ENCODE peak calls at places on chromosomes 6 and 20, in nine cellular contexts. One of them, this sample, is unnamed.

GRCh38 chr6:2020909-2021308 is 224.5 kb downstream of the GMDS start:
- DNase-seq in breast epithelium: no peak
- DNase-seq in substantia nigra: no peak
- DNase-seq in bronchial epithelial cell: peak
- DNase-seq in DMS79: peak
- DNase-seq in NCI-H2081: peak
- DNase-seq in amygdala: no peak
- DNase-seq in mammary epithelial cell: peak
- DNase-seq in right cardiac atrium: no peak
- DNase-seq in this sample: no peak

GRCh38 chr6:96724641-96725040 is 112.6 kb downstream of the GPR63 start:
- DNase-seq in breast epithelium: no peak
- DNase-seq in substantia nigra: no peak
- DNase-seq in bronchial epithelial cell: no peak
- DNase-seq in DMS79: no peak
- DNase-seq in NCI-H2081: no peak
- DNase-seq in amygdala: no peak
- DNase-seq in mammary epithelial cell: no peak
- DNase-seq in right cardiac atrium: no peak
- DNase-seq in this sample: no peak

GRCh38 chr6:36781669-36782068 is 57.6 kb downstream of the CPNE5 start:
- DNase-seq in breast epithelium: no peak
- DNase-seq in substantia nigra: no peak
- DNase-seq in bronchial epithelial cell: no peak
- DNase-seq in DMS79: no peak
- DNase-seq in NCI-H2081: no peak
- DNase-seq in amygdala: no peak
- DNase-seq in mammary epithelial cell: no peak
- DNase-seq in right cardiac atrium: no peak
- DNase-seq in this sample: no peak

GRCh38 chr6:11770546-11771466 is 7.8 kb downstream of the ADTRP start:
- DNase-seq in breast epithelium: peak
- DNase-seq in substantia nigra: no peak
- DNase-seq in bronchial epithelial cell: peak
- DNase-seq in DMS79: no peak
- DNase-seq in NCI-H2081: no peak
- DNase-seq in amygdala: no peak
- DNase-seq in mammary epithelial cell: peak
- DNase-seq in right cardiac atrium: peak
- DNase-seq in this sample: peak

GRCh38 chr6:43076928-43077809 is 1.1 kb downstream of the PTK7 start:
- DNase-seq in breast epithelium: peak
- DNase-seq in substantia nigra: no peak
- DNase-seq in bronchial epithelial cell: peak
- DNase-seq in DMS79: peak
- DNase-seq in NCI-H2081: peak
- DNase-seq in amygdala: no peak
- DNase-seq in mammary epithelial cell: peak
- DNase-seq in right cardiac atrium: no peak
- DNase-seq in this sample: no peak

GRCh38 chr6:132715204-132715603 is 1.3 kb upstream of the VNN1 start:
- DNase-seq in breast epithelium: no peak
- DNase-seq in substantia nigra: peak
- DNase-seq in bronchial epithelial cell: peak
- DNase-seq in DMS79: no peak
- DNase-seq in NCI-H2081: peak
- DNase-seq in amygdala: peak
- DNase-seq in mammary epithelial cell: peak
- DNase-seq in right cardiac atrium: peak
- DNase-seq in this sample: peak

GRCh38 chr20:49811825-49812462 is 684 bp upstream of the SLC9A8 start:
- DNase-seq in breast epithelium: no peak
- DNase-seq in substantia nigra: no peak
- DNase-seq in bronchial epithelial cell: peak
- DNase-seq in DMS79: no peak
- DNase-seq in NCI-H2081: peak
- DNase-seq in amygdala: no peak
- DNase-seq in mammary epithelial cell: no peak
- DNase-seq in right cardiac atrium: no peak
- DNase-seq in this sample: no peak

GRCh38 chr20:5642155-5642981 is 107.8 kb upstream of the SHLD1 start:
- DNase-seq in breast epithelium: no peak
- DNase-seq in substantia nigra: no peak
- DNase-seq in bronchial epithelial cell: no peak
- DNase-seq in DMS79: no peak
- DNase-seq in NCI-H2081: peak
- DNase-seq in amygdala: no peak
- DNase-seq in mammary epithelial cell: peak
- DNase-seq in right cardiac atrium: no peak
- DNase-seq in this sample: no peak

GRCh38 chr20:48298851-48299484 is 513.7 kb upstream of the SULF2 start:
- DNase-seq in breast epithelium: no peak
- DNase-seq in substantia nigra: no peak
- DNase-seq in bronchial epithelial cell: peak
- DNase-seq in DMS79: peak
- DNase-seq in NCI-H2081: peak
- DNase-seq in amygdala: no peak
- DNase-seq in mammary epithelial cell: peak
- DNase-seq in right cardiac atrium: no peak
- DNase-seq in this sample: peak

GRCh38 chr6:21856844-21857243 is 263.3 kb downstream of the SOX4 start:
- DNase-seq in breast epithelium: no peak
- DNase-seq in substantia nigra: no peak
- DNase-seq in bronchial epithelial cell: peak
- DNase-seq in DMS79: no peak
- DNase-seq in NCI-H2081: no peak
- DNase-seq in amygdala: no peak
- DNase-seq in mammary epithelial cell: peak
- DNase-seq in right cardiac atrium: no peak
- DNase-seq in this sample: no peak

GRCh38 chr6:102655823-102656222 is 1262.3 kb downstream of the GRIK2 start:
- DNase-seq in breast epithelium: no peak
- DNase-seq in substantia nigra: no peak
- DNase-seq in bronchial epithelial cell: no peak
- DNase-seq in DMS79: no peak
- DNase-seq in NCI-H2081: no peak
- DNase-seq in amygdala: no peak
- DNase-seq in mammary epithelial cell: no peak
- DNase-seq in right cardiac atrium: no peak
- DNase-seq in this sample: no peak

GRCh38 chr20:3846378-3846739 is 275 bp upstream of the MAVS start:
- DNase-seq in breast epithelium: no peak
- DNase-seq in substantia nigra: peak
- DNase-seq in bronchial epithelial cell: no peak
- DNase-seq in DMS79: no peak
- DNase-seq in NCI-H2081: no peak
- DNase-seq in amygdala: no peak
- DNase-seq in mammary epithelial cell: no peak
- DNase-seq in right cardiac atrium: peak
- DNase-seq in this sample: no peak

GRCh38 chr6:6790891-6791290 is 202.4 kb downstream of the LY86 start:
- DNase-seq in breast epithelium: no peak
- DNase-seq in substantia nigra: no peak
- DNase-seq in bronchial epithelial cell: peak
- DNase-seq in DMS79: no peak
- DNase-seq in NCI-H2081: no peak
- DNase-seq in amygdala: no peak
- DNase-seq in mammary epithelial cell: peak
- DNase-seq in right cardiac atrium: no peak
- DNase-seq in this sample: no peak

GRCh38 chr6:134535831-134536230 is 217.9 kb upstream of the SGK1 start:
- DNase-seq in breast epithelium: no peak
- DNase-seq in substantia nigra: no peak
- DNase-seq in bronchial epithelial cell: peak
- DNase-seq in DMS79: no peak
- DNase-seq in NCI-H2081: no peak
- DNase-seq in amygdala: no peak
- DNase-seq in mammary epithelial cell: peak
- DNase-seq in right cardiac atrium: no peak
- DNase-seq in this sample: no peak

GRCh38 chr20:52913650-52914387 is 58.3 kb upstream of the TSHZ2 start:
- DNase-seq in breast epithelium: no peak
- DNase-seq in substantia nigra: no peak
- DNase-seq in bronchial epithelial cell: no peak
- DNase-seq in DMS79: no peak
- DNase-seq in NCI-H2081: no peak
- DNase-seq in amygdala: no peak
- DNase-seq in mammary epithelial cell: no peak
- DNase-seq in right cardiac atrium: no peak
- DNase-seq in this sample: no peak

GRCh38 chr6:18528084-18528743 is 141.1 kb downstream of the RNF144B start:
- DNase-seq in breast epithelium: no peak
- DNase-seq in substantia nigra: no peak
- DNase-seq in bronchial epithelial cell: peak
- DNase-seq in DMS79: peak
- DNase-seq in NCI-H2081: peak
- DNase-seq in amygdala: no peak
- DNase-seq in mammary epithelial cell: no peak
- DNase-seq in right cardiac atrium: no peak
- DNase-seq in this sample: no peak

GRCh38 chr20:21105429-21106170 is 558 bp downstream of the LINC00237 start:
- DNase-seq in breast epithelium: no peak
- DNase-seq in substantia nigra: no peak
- DNase-seq in bronchial epithelial cell: no peak
- DNase-seq in DMS79: no peak
- DNase-seq in NCI-H2081: no peak
- DNase-seq in amygdala: no peak
- DNase-seq in mammary epithelial cell: no peak
- DNase-seq in right cardiac atrium: no peak
- DNase-seq in this sample: no peak

GRCh38 chr20:17513956-17514355 is 17.2 kb downstream of the BFSP1 start:
- DNase-seq in breast epithelium: no peak
- DNase-seq in substantia nigra: no peak
- DNase-seq in bronchial epithelial cell: no peak
- DNase-seq in DMS79: no peak
- DNase-seq in NCI-H2081: no peak
- DNase-seq in amygdala: no peak
- DNase-seq in mammary epithelial cell: no peak
- DNase-seq in right cardiac atrium: no peak
- DNase-seq in this sample: no peak

GRCh38 chr6:27759930-27760329 is 152.3 kb downstream of the OR2B2 start:
- DNase-seq in breast epithelium: no peak
- DNase-seq in substantia nigra: no peak
- DNase-seq in bronchial epithelial cell: no peak
- DNase-seq in DMS79: no peak
- DNase-seq in NCI-H2081: no peak
- DNase-seq in amygdala: no peak
- DNase-seq in mammary epithelial cell: no peak
- DNase-seq in right cardiac atrium: no peak
- DNase-seq in this sample: no peak

GRCh38 chr6:38640216-38640909 is 634 bp upstream of the BTBD9 start:
- DNase-seq in breast epithelium: no peak
- DNase-seq in substantia nigra: no peak
- DNase-seq in bronchial epithelial cell: no peak
- DNase-seq in DMS79: no peak
- DNase-seq in NCI-H2081: no peak
- DNase-seq in amygdala: no peak
- DNase-seq in mammary epithelial cell: peak
- DNase-seq in right cardiac atrium: no peak
- DNase-seq in this sample: no peak

GRCh38 chr6:90415178-90415577 is 118.5 kb upstream of the BACH2 start:
- DNase-seq in breast epithelium: no peak
- DNase-seq in substantia nigra: no peak
- DNase-seq in bronchial epithelial cell: no peak
- DNase-seq in DMS79: no peak
- DNase-seq in NCI-H2081: no peak
- DNase-seq in amygdala: no peak
- DNase-seq in mammary epithelial cell: no peak
- DNase-seq in right cardiac atrium: no peak
- DNase-seq in this sample: no peak

GRCh38 chr20:39875493-39876110 is 813.4 kb downstream of the MAFB start:
- DNase-seq in breast epithelium: no peak
- DNase-seq in substantia nigra: no peak
- DNase-seq in bronchial epithelial cell: no peak
- DNase-seq in DMS79: peak
- DNase-seq in NCI-H2081: no peak
- DNase-seq in amygdala: no peak
- DNase-seq in mammary epithelial cell: no peak
- DNase-seq in right cardiac atrium: no peak
- DNase-seq in this sample: no peak

GRCh38 chr6:113018351-113019151 is 671.4 kb downstream of the RFPL4B start:
- DNase-seq in breast epithelium: no peak
- DNase-seq in substantia nigra: no peak
- DNase-seq in bronchial epithelial cell: peak
- DNase-seq in DMS79: no peak
- DNase-seq in NCI-H2081: no peak
- DNase-seq in amygdala: no peak
- DNase-seq in mammary epithelial cell: peak
- DNase-seq in right cardiac atrium: no peak
- DNase-seq in this sample: no peak

GRCh38 chr6:43221046-43221773 is 8.1 kb downstream of the DNPH1 start:
- DNase-seq in breast epithelium: no peak
- DNase-seq in substantia nigra: peak
- DNase-seq in bronchial epithelial cell: peak
- DNase-seq in DMS79: no peak
- DNase-seq in NCI-H2081: peak
- DNase-seq in amygdala: peak
- DNase-seq in mammary epithelial cell: peak
- DNase-seq in right cardiac atrium: no peak
- DNase-seq in this sample: peak

GRCh38 chr20:57174737-57175136 is 91.7 kb downstream of the BMP7 start:
- DNase-seq in breast epithelium: no peak
- DNase-seq in substantia nigra: no peak
- DNase-seq in bronchial epithelial cell: no peak
- DNase-seq in DMS79: no peak
- DNase-seq in NCI-H2081: no peak
- DNase-seq in amygdala: no peak
- DNase-seq in mammary epithelial cell: no peak
- DNase-seq in right cardiac atrium: no peak
- DNase-seq in this sample: no peak

GRCh38 chr20:58420798-58421496 is 31.9 kb downstream of the VAPB start:
- DNase-seq in breast epithelium: no peak
- DNase-seq in substantia nigra: no peak
- DNase-seq in bronchial epithelial cell: peak
- DNase-seq in DMS79: no peak
- DNase-seq in NCI-H2081: no peak
- DNase-seq in amygdala: no peak
- DNase-seq in mammary epithelial cell: peak
- DNase-seq in right cardiac atrium: no peak
- DNase-seq in this sample: no peak

GRCh38 chr6:170229396-170229795 is 61.5 kb downstream of the DLL1 start:
- DNase-seq in breast epithelium: no peak
- DNase-seq in substantia nigra: no peak
- DNase-seq in bronchial epithelial cell: no peak
- DNase-seq in DMS79: no peak
- DNase-seq in NCI-H2081: no peak
- DNase-seq in amygdala: no peak
- DNase-seq in mammary epithelial cell: no peak
- DNase-seq in right cardiac atrium: no peak
- DNase-seq in this sample: no peak

GRCh38 chr6:70281923-70282902 is 20.7 kb downstream of the COL9A1 start:
- DNase-seq in breast epithelium: no peak
- DNase-seq in substantia nigra: no peak
- DNase-seq in bronchial epithelial cell: no peak
- DNase-seq in DMS79: no peak
- DNase-seq in NCI-H2081: no peak
- DNase-seq in amygdala: no peak
- DNase-seq in mammary epithelial cell: no peak
- DNase-seq in right cardiac atrium: peak
- DNase-seq in this sample: no peak

GRCh38 chr6:36387440-36388303 is at the start of gene ETV7:
- DNase-seq in breast epithelium: no peak
- DNase-seq in substantia nigra: no peak
- DNase-seq in bronchial epithelial cell: no peak
- DNase-seq in DMS79: no peak
- DNase-seq in NCI-H2081: peak
- DNase-seq in amygdala: no peak
- DNase-seq in mammary epithelial cell: peak
- DNase-seq in right cardiac atrium: peak
- DNase-seq in this sample: peak

GRCh38 chr6:99790679-99791078 is 184.0 kb downstream of the PRDM13 start:
- DNase-seq in breast epithelium: no peak
- DNase-seq in substantia nigra: no peak
- DNase-seq in bronchial epithelial cell: peak
- DNase-seq in DMS79: no peak
- DNase-seq in NCI-H2081: no peak
- DNase-seq in amygdala: no peak
- DNase-seq in mammary epithelial cell: no peak
- DNase-seq in right cardiac atrium: no peak
- DNase-seq in this sample: no peak

GRCh38 chr6:83430606-83431544 is at the start of gene ME1:
- DNase-seq in breast epithelium: no peak
- DNase-seq in substantia nigra: peak
- DNase-seq in bronchial epithelial cell: peak
- DNase-seq in DMS79: no peak
- DNase-seq in NCI-H2081: peak
- DNase-seq in amygdala: peak
- DNase-seq in mammary epithelial cell: peak
- DNase-seq in right cardiac atrium: peak
- DNase-seq in this sample: peak

This sample was measured in midbrain.